ENCODE peak calls at places on chromosome 16, in four cellular contexts. A is OCI-LY7; R is activated CD4-positive, alpha-beta T cell treated with anti-CD3 and anti-CD28 coated beads, Interleukin-2, amount 50 U/mL, for 1 hour; V is choroid plexus epithelial cell. J is an unnamed sample.

GRCh38 chr16:24119807-24120206 is 136.3 kb upstream of the CACNG3 start:
- DNase-seq in A (no peak), R (no peak), V (no peak), J (no peak)

GRCh38 chr16:22369221-22369811 is 5.1 kb downstream of the CDR2 start:
- DNase-seq in R (no peak), A (peak; percentile 71), V (peak; percentile 66), J (peak; percentile 79)

GRCh38 chr16:1680361-1680760 is 2.3 kb downstream of the JPT2 start:
- DNase-seq in V (no peak), R (no peak), A (no peak), J (no peak)

GRCh38 chr16:80107900-80108299 is 432.9 kb upstream of the DYNLRB2 start:
- DNase-seq in R (no peak), A (no peak), V (no peak), J (no peak)

GRCh38 chr16:79762217-79762616 is 161.7 kb upstream of the MAF start:
- DNase-seq in V (no peak), A (no peak), R (no peak), J (no peak)

GRCh38 chr16:56600398-56600999 is 7.9 kb upstream of the MT2A start:
- DNase-seq in V (peak; percentile 79), R (no peak), A (peak; percentile 58), J (peak; percentile 66)

GRCh38 chr16:676565-677297 is 1.3 kb downstream of the RHBDL1 start:
- DNase-seq in A (no peak), V (no peak), R (peak; percentile 59), J (no peak)

GRCh38 chr16:14668556-14669223 is 25.4 kb downstream of the PLA2G10 start:
- DNase-seq in R (no peak), A (no peak), V (no peak), J (no peak)

GRCh38 chr16:82979406-82980111 is 352.8 kb downstream of the CDH13 start:
- DNase-seq in A (no peak), R (no peak), V (no peak), J (peak; percentile 20)

GRCh38 chr16:2767891-2768290 is 9.2 kb downstream of the ELOB start:
- DNase-seq in V (no peak), A (no peak), R (no peak), J (no peak)

GRCh38 chr16:58044266-58045019 is 18.9 kb downstream of the MMP15 start:
- DNase-seq in V (no peak), A (no peak), R (no peak), J (no peak)

GRCh38 chr16:49327466-49327865 is 45.8 kb upstream of the CBLN1 start:
- DNase-seq in A (no peak), R (no peak), V (no peak), J (no peak)

GRCh38 chr16:72963921-72964320 is 84.0 kb downstream of the ZFHX3 start:
- DNase-seq in A (no peak), V (peak; percentile 7), R (no peak), J (peak; percentile 78)

GRCh38 chr16:2150418-2151187 is 2.2 kb downstream of the RAB26 start:
- DNase-seq in V (no peak), R (no peak), A (peak; percentile 38), J (peak; percentile 28)

GRCh38 chr16:58634265-58634802 is 4.7 kb upstream of the CNOT1 start:
- DNase-seq in A (no peak), V (no peak), R (no peak), J (no peak)

J was measured in IMR-90.